ENCODE peak calls at places on chromosomes 11 and 22, in seven cellular contexts. X, V, Q, O, T, B and H are unnamed samples.

GRCh38 chr11:57597971-57598830 is 716 bp downstream of the SERPING1 start:
- DNase-seq in V (peak), O (peak), X (no peak), T (peak), B (no peak), Q (peak), H (no peak)

GRCh38 chr22:20315337-20316216 is 4.3 kb downstream of the DGCR6L start:
- DNase-seq in Q (no peak), B (no peak), T (no peak), X (no peak), O (peak), V (no peak), H (no peak)

GRCh38 chr11:75773595-75774353 is 5.2 kb downstream of the DGAT2 start:
- DNase-seq in V (no peak), T (no peak), B (peak), X (no peak), Q (no peak), O (no peak), H (no peak)

GRCh38 chr11:29217901-29218300 is 798.9 kb downstream of the KCNA4 start:
- DNase-seq in O (no peak), T (no peak), V (no peak), Q (no peak), B (no peak), X (no peak), H (no peak)

GRCh38 chr11:81444306-81444705 is 1289.4 kb downstream of the FAM181B start:
- DNase-seq in X (no peak), O (no peak), V (no peak), B (no peak), T (no peak), Q (no peak), H (no peak)

GRCh38 chr22:28674121-28674563 is 5.5 kb downstream of the TTC28 start:
- DNase-seq in V (no peak), T (no peak), Q (peak), B (peak), X (no peak), O (no peak), H (no peak)

GRCh38 chr22:48428556-48429371 is 1398.9 kb downstream of the BRD1 start:
- DNase-seq in O (no peak), X (no peak), V (no peak), Q (no peak), B (no peak), T (no peak), H (no peak)

GRCh38 chr11:120270386-120270785 is 30.4 kb downstream of the POU2F3 start:
- DNase-seq in X (no peak), O (no peak), Q (no peak), V (no peak), T (no peak), B (no peak), H (no peak)

GRCh38 chr22:47203554-47203991 is 441.1 kb downstream of the TBC1D22A start:
- DNase-seq in V (no peak), B (no peak), X (no peak), T (no peak), Q (no peak), O (peak), H (no peak)

GRCh38 chr11:35981581-35981980 is 37.7 kb downstream of the LDLRAD3 start:
- DNase-seq in X (no peak), O (no peak), V (no peak), Q (no peak), T (no peak), B (no peak), H (peak)

GRCh38 chr22:37623075-37624016 is 14.7 kb downstream of the GGA1 start:
- DNase-seq in Q (peak), O (peak), V (peak), T (peak), B (no peak), X (no peak), H (peak)

GRCh38 chr11:79400717-79401330 is 40.0 kb downstream of the TENM4 start:
- DNase-seq in Q (peak), O (peak), V (peak), T (peak), B (no peak), X (no peak), H (no peak)

GRCh38 chr22:38071421-38072321 is 12.3 kb downstream of the SLC16A8 start:
- DNase-seq in T (no peak), Q (no peak), B (no peak), O (no peak), X (no peak), V (no peak), H (no peak)

GRCh38 chr22:21841422-21841821 is 26.0 kb downstream of the MAPK1 start:
- DNase-seq in V (no peak), B (no peak), O (no peak), X (no peak), T (peak), Q (no peak), H (no peak)

GRCh38 chr22:28351585-28351984 is 328.1 kb downstream of the TTC28 start:
- DNase-seq in B (no peak), T (no peak), V (no peak), Q (no peak), X (no peak), O (no peak), H (no peak)

GRCh38 chr22:17176715-17177114 is 17.6 kb upstream of the HDHD5 start:
- DNase-seq in V (no peak), O (no peak), B (no peak), T (no peak), X (no peak), Q (no peak), H (no peak)
- TF ChIP-seq POLR2A in V (no peak), O (no peak), B (no peak), T (no peak), X (no peak), Q (no peak), H (no peak)

GRCh38 chr11:69287968-69288882 is 5.7 kb upstream of the MYEOV start:
- DNase-seq in Q (no peak), X (no peak), T (peak), V (peak), O (no peak), B (no peak), H (no peak)
- H3K4me2 ChIP-seq in Q (no peak), X (no peak), T (peak), V (peak), O (no peak), B (no peak), H (no peak)

DNA sequence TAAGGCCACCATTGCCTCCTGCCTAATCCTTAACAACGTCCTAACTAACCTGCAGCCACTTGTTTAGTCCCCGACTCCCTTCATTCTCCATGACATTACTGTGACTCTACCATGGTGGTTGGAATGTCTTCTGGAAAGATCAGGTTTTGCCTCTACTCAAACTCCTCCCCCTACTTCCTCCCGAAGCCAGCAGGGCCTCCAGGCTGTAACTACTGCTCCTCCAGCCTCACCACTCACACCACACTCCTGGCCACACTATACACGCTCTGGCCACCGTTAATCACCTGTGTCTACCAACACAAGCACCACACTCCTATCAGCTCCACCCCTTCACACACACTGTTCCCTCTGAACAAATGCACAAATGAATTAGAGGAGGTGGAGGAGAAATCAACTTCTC is 69.2 kb downstream of the PACSIN2 start:
- DNase-seq in X (no peak), B (no peak), T (no peak), V (no peak), O (no peak), Q (no peak), H (no peak)
- H2AFZ ChIP-seq in X (no peak), B (no peak), T (no peak), V (no peak), O (no peak), Q (no peak), H (no peak)

GRCh38 chr11:61974766-61975631 is 7.6 kb upstream of the FTH1 start:
- DNase-seq in V (no peak), Q (no peak), T (peak), O (no peak), B (no peak), X (no peak), H (peak)

GRCh38 chr11:61973603-61974162 is 6.2 kb upstream of the FTH1 start:
- DNase-seq in V (no peak), B (no peak), Q (no peak), X (no peak), O (no peak), T (peak), H (no peak)

GRCh38 chr11:61976420-61976800 is 9.0 kb upstream of the FTH1 start:
- DNase-seq in Q (no peak), V (no peak), T (no peak), X (no peak), O (no peak), B (no peak), H (no peak)

GRCh38 chr11:61976813-61977475 is 9.5 kb upstream of the FTH1 start:
- DNase-seq in O (no peak), T (no peak), V (no peak), X (no peak), Q (no peak), B (no peak), H (no peak)

DNA sequence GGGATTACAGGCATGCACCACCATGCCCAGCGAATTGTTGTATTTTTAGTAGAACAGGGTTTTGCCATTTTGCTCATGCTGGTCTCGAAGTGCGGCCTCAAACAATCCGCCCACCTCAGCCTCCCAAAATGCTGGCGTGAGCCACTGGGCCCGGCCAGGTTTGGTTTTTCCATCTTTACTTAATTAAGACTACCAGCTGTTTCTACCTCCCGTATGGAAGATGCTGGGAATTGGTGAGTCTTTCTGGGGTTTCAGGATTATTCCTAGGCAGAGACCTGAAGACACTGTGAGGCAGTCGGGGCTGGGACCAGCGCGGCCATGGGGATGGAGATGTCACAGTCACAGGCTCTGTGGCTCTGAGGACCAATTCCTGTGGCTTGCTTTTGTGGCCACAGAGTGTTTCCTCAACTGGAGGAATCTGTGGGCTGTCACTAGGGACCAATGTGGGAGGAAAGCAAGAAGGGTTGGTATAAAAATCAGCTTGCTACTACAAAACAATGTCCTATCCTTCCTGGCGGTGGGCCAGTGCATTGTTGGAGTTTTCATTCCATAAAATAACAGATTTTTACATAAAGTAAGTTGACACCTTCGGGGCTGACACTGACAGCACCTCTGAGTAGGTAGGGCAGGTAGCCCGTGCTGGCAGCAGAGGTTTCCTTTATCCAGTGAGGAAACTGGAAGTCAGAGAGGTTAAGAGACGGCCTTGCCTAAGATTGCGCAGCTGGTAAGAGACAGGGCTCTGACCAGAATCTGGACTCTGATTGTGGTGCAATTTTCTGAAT is 8.4 kb upstream of the FTH1 start:
- DNase-seq in O (no peak), T (no peak), V (no peak), Q (no peak), B (no peak), X (no peak), H (peak)
- TF ChIP-seq POLR2A in O (no peak), T (no peak), V (no peak), Q (no peak), B (no peak), X (no peak), H (no peak)

GRCh38 chr22:40024201-40025061 is 29.7 kb downstream of the FAM83F start:
- DNase-seq in T (peak), V (peak), Q (peak), O (peak), X (peak), B (no peak), H (peak)

GRCh38 chr22:40020956-40021355 is 26.2 kb downstream of the FAM83F start:
- DNase-seq in T (no peak), O (no peak), X (no peak), V (no peak), Q (no peak), B (no peak), H (no peak)

GRCh38 chr22:40021401-40022000 is 26.7 kb downstream of the FAM83F start:
- DNase-seq in O (no peak), T (no peak), V (no peak), X (no peak), Q (no peak), B (no peak), H (no peak)

GRCh38 chr22:40022536-40023225 is 27.9 kb downstream of the FAM83F start:
- DNase-seq in X (no peak), T (no peak), Q (no peak), B (no peak), V (no peak), O (no peak), H (no peak)

DNA sequence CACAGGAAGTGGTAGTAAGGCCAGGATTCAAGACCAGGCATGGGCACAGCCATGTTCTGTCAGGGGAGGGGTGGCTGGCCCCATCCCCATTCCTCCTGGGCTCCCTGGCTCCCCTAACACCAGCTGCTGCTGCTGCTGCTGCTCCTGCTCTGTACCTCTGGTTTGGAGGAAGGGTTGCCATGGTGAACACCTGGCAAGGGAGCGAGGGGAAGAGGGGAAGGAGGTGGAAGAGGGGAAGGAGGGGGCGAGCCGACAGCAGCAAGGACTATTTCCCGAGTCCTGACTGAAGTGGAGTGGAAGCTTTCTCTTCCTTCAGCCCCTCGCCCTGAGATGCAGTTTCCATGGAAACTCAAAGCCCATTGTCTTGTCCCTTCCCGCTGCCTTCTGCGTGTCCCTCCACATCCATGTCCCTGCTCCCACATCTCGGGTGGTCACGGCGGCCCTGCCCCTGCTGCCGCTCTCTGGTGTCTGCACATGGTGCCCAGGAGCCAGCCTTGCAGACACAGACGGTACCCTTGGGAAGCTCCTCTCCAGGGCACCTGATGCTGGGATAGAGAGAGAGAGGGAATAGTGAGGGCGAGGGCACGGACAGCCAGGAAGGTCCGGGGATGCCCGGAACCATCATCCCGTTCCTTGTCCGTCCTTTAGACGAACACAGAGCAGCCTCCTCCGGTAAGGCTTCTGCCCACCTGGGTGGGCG is 28.6 kb downstream of the FAM83F start:
- DNase-seq in O (no peak), Q (no peak), X (no peak), T (no peak), V (no peak), B (no peak), H (no peak)
- H3K4me2 ChIP-seq in O (no peak), Q (no peak), X (no peak), T (no peak), V (no peak), B (no peak), H (no peak)

GRCh38 chr11:19906126-19906525 is 193.5 kb downstream of the NAV2 start:
- DNase-seq in T (no peak), B (no peak), V (no peak), O (no peak), Q (no peak), X (no peak), H (no peak)

GRCh38 chr11:19905280-19905853 is 192.7 kb downstream of the NAV2 start:
- DNase-seq in O (no peak), B (no peak), X (peak), V (peak), Q (peak), T (peak), H (peak)

GRCh38 chr11:19907008-19907579 is 194.5 kb downstream of the NAV2 start:
- DNase-seq in V (no peak), Q (no peak), X (no peak), B (peak), T (peak), O (no peak), H (no peak)

GRCh38 chr11:19907839-19908238 is 195.2 kb downstream of the NAV2 start:
- DNase-seq in X (no peak), Q (no peak), O (no peak), T (no peak), B (no peak), V (no peak), H (no peak)

DNA sequence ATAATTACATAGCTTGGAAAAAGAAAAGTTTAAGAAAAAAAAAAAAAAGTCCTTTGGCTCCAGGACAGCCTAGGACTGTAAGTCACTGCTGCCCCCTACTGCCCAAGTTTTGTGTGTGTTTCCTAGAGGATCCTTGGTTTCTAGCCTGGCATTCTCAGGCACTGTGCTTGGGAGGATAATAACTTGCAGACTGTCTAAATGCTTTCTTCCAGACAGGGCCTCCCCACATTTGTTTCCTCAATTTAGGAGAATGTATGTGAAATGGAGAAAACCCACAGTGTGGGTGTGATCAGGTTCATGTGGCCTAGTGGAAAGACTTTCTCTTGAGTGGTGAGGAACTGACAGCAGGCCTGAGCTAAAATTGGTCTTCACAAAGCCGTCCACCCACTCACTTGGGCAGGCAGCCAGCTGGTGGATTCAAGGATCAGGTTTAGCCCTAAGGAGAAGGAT is 191.0 kb downstream of the NAV2 start:
- DNase-seq in B (peak), O (peak), Q (peak), V (peak), T (peak), X (peak), H (peak)
- H2AFZ ChIP-seq in B (no peak), O (no peak), Q (no peak), V (no peak), T (no peak), X (no peak), H (no peak)

GRCh38 chr22:41096391-41096790 is 4.0 kb downstream of the EP300 start:
- DNase-seq in Q (no peak), V (no peak), X (no peak), B (no peak), O (no peak), T (no peak), H (no peak)

GRCh38 chr22:41094036-41094435 is 1.6 kb downstream of the EP300 start:
- DNase-seq in O (no peak), X (no peak), T (peak), V (no peak), B (no peak), Q (peak), H (peak)

GRCh38 chr22:41092847-41093371 is 517 bp downstream of the EP300 start:
- DNase-seq in X (no peak), T (peak), Q (peak), O (peak), B (no peak), V (no peak), H (peak)

GRCh38 chr22:41091139-41092022 is 1.0 kb upstream of the EP300 start:
- DNase-seq in T (peak), B (peak), Q (peak), V (peak), X (peak), O (peak), H (peak)

DNA sequence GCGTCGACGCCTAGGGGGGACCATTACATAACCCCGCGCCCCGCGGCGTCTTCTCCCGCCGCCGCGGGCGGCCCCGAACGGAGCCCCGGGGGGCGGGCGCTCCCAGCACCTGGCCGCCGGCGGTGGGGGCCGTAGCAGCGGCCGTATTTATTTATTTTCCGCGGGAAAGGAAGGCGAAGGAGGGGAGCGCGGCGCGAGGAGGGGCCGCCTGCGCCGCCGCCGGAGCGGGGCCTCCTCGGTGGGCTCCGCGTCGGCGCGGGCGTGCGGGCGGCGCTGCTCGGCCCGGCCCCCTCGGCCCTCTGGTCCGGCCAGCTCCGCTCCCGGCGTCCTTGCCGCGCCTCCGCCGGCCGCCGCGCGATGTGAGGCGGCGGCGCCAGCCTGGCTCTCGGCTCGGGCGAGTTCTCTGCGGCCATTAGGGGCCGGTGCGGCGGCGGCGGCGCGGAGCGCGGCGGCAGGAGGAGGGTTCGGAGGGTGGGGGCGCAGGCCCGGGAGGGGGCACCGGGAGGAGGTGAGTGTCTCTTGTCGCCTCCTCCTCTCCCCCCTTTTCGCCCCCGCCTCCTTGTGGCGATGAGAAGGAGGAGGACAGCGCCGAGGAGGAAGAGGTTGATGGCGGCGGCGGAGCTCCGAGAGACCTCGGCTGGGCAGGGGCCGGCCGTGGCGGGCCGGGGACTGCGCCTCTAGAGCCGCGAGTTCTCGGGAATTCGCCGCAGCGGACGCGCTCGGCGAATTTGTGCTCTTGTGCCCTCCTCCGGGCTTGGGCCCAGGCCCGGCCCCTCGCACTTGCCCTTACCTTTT is at the start of gene EP300:
- DNase-seq in T (peak), V (peak), O (peak), Q (peak), B (no peak), X (peak), H (peak)
- TF ChIP-seq POLR2A in T (peak), V (peak), O (peak), Q (peak), B (peak), X (peak), H (peak)

DNA sequence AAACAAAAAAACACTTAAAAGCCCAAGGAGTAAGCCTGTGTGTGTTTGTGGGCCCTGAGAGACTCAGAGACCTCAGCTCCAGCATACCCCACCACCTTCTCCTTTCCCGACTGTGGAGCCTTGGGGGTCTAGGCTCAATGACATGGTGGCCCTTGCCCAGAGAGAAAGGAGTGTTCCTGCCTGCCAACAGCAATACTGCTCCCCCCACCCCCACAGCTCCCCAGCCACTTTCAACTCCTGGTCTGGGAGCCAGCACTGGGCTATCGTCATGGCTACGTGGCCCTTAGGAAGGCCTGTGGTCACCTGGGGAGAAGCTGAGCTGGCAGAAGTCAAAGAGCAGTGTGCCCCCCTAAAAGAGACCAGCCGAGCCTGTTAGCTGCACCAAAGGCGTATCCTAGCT is 2.6 kb downstream of the PPP1R14B start:
- DNase-seq in X (no peak), O (no peak), V (no peak), Q (no peak), B (no peak), T (no peak), H (no peak)
- H3K4me2 ChIP-seq in X (peak), O (no peak), V (peak), Q (no peak), B (peak), T (no peak), H (no peak)

GRCh38 chr11:103608566-103608965 is 427.9 kb upstream of the DDI1 start:
- DNase-seq in B (no peak), O (no peak), Q (peak), X (no peak), T (no peak), V (no peak), H (no peak)
- H2AFZ ChIP-seq in B (no peak), O (no peak), Q (no peak), X (peak), T (no peak), V (no peak), H (peak)